ENCODE peak calls at places on chromosomes 11 and 22, in five cellular contexts. Z is IMR-90, E is mesendoderm, N is H9, X is trophoblast cell. J is an unnamed sample. For H3K4me1, the result is how much of the 10 kb centered on the place peaks cover.

GRCh38 chr11:121372671-121373429 is 79.3 kb upstream of the SORL1 start:
- DNase-seq in Z (no peak), E (peak), N (peak), X (no peak), J (no peak)

GRCh38 chr11:3984896-3985295 is 109.7 kb upstream of the RRM1 start:
- DNase-seq in Z (peak), E (peak), N (peak), X (no peak), J (peak)

GRCh38 chr11:16070573-16070972 is 285.8 kb downstream of the SOX6 start:
- DNase-seq in Z (no peak), E (peak), N (no peak), X (no peak), J (no peak)

GRCh38 chr22:35498026-35498425 is 42.6 kb upstream of the RASD2 start:
- DNase-seq in Z (peak), E (peak), N (no peak), X (peak), J (no peak)

GRCh38 chr11:36724742-36725387 is 126.8 kb upstream of the RAG2 start:
- DNase-seq in Z (no peak), E (no peak), N (no peak), X (no peak), J (no peak)

GRCh38 chr11:29263971-29264682 is 752.7 kb downstream of the KCNA4 start:
- DNase-seq in Z (peak), E (no peak), N (no peak), X (peak), J (no peak)

GRCh38 chr11:16133867-16134266 is 222.5 kb downstream of the SOX6 start:
- DNase-seq in Z (no peak), E (no peak), N (no peak), X (no peak), J (no peak)

GRCh38 chr11:119101367-119101758 is 290 bp downstream of the DPAGT1 start:
- DNase-seq in Z (no peak), E (no peak), N (peak), X (no peak), J (no peak)

GRCh38 chr22:17384612-17385345 is 15.5 kb downstream of the CECR2 start:
- DNase-seq in Z (no peak), E (no peak), N (no peak), X (no peak), J (no peak)

GRCh38 chr22:39434721-39435120 is 22.1 kb upstream of the MGAT3 start:
- DNase-seq in Z (no peak), E (no peak), N (no peak), X (no peak), J (no peak)

GRCh38 chr22:27873476-27873875 is 45.6 kb downstream of the PITPNB start:
- DNase-seq in Z (no peak), E (no peak), N (no peak), X (no peak), J (no peak)

GRCh38 chr11:115122274-115122673 is 381.9 kb downstream of the CADM1 start:
- DNase-seq in Z (no peak), E (no peak), N (no peak), X (no peak), J (no peak)

GRCh38 chr11:796565-797299 is 1.3 kb downstream of the SLC25A22 start:
- DNase-seq in Z (no peak), E (no peak), N (no peak), X (peak), J (no peak)

GRCh38 chr11:2928605-2929510 is at the start of gene PHLDA2:
- DNase-seq in Z (peak), E (peak), N (peak), X (peak), J (no peak)

GRCh38 chr11:33195391-33196190 is 34.3 kb upstream of the CSTF3 start:
- DNase-seq in Z (peak), E (no peak), N (no peak), X (peak), J (no peak)

GRCh38 chr22:26460202-26460601 is 23.4 kb downstream of the HPS4 start:
- DNase-seq in Z (no peak), E (no peak), N (no peak), X (no peak), J (no peak)

GRCh38 chr11:70547386-70547785 is 149.1 kb downstream of the CTTN start:
- DNase-seq in Z (no peak), E (no peak), N (no peak), X (no peak), J (no peak)

GRCh38 chr11:32891657-32892354 is 805 bp upstream of the QSER1 start:
- DNase-seq in Z (no peak), E (peak), N (no peak), X (no peak), J (no peak)

DNA sequence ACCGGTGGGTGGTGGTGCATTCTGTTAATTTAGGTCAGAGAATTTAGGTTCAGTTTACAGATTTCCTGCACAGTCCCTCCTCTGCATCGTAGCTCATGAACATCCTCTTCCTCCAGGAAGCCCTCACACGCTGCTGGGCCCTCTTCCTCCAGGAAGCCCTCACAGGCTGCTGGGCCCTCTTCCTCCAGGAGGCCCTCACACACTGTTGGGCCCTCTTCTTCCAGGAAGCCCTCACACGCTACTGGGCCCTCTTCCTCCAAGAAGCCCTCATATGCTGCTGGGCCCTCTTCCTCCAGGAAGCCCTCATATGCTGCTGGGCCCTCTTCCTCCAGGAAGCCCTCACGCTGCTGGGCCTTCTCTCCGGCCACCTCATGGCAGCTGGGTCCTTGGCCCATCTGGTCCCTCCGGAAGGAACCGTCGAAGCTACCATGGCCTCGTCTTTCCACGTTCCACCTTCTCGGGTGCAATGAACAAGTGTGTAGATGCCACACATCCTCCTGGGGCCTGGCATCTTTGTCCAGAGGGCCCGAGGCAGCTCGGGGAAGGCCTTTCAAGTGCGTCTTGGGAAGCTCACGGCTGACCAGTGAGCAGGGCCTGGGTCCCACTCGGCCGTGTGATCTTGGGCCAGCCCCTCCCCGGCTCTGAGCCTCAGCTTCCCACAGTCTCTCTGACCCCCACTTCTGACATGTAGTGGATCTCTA is 58.9 kb upstream of the PPARA start:
- DNase-seq in Z (no peak), E (no peak), N (no peak), X (no peak), J (no peak)
- H3K4me1 ChIP-seq in Z (under half), E (under half), N (under half), X (under half), J (under half)

GRCh38 chr11:34633640-34633989 is 12.7 kb downstream of the EHF start:
- DNase-seq in Z (no peak), E (no peak), N (no peak), X (no peak), J (no peak)

GRCh38 chr11:34631737-34632104 is 10.8 kb downstream of the EHF start:
- DNase-seq in Z (no peak), E (no peak), N (no peak), X (no peak), J (no peak)

GRCh38 chr11:34631297-34631696 is 10.4 kb downstream of the EHF start:
- DNase-seq in Z (no peak), E (no peak), N (no peak), X (no peak), J (no peak)

GRCh38 chr11:34630544-34630943 is 9.7 kb downstream of the EHF start:
- DNase-seq in Z (no peak), E (no peak), N (no peak), X (no peak), J (no peak)

DNA sequence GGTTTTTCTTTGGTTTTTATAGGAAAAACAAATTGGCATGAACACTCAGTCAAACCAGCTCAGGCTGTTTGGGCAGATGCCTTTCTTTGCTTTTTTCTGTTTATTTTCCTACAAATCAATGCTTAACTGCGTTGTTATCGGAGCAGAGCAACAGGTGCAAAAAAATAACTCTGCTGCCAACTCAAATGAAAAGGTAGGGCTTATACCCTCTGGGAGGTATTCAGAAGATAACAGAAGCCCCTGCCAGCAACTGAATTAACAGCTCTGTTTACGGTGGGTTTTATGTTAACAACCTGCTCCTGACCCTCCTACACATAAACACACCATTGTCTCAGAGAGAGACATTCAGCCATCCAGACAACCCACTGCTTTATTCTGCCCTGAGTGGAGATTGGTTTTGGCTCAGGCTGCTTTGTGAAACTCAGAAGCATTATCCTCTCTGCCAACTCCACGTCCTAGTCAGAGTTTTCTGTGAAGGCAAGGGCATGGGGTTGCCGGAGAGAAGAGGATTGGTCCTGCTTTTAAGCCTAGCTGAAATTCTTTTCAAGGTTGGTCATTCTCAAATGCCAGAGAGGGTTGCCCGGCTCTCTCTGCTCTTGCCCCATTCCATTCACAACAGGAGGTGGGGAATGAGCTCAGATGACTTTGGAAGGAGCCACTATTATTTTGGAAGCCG is 11.3 kb downstream of the EHF start:
- DNase-seq in Z (no peak), E (peak), N (no peak), X (no peak), J (peak)
- H3K27ac ChIP-seq in Z (no peak), E (no peak), N (no peak), X (no peak), J (no peak)

DNA sequence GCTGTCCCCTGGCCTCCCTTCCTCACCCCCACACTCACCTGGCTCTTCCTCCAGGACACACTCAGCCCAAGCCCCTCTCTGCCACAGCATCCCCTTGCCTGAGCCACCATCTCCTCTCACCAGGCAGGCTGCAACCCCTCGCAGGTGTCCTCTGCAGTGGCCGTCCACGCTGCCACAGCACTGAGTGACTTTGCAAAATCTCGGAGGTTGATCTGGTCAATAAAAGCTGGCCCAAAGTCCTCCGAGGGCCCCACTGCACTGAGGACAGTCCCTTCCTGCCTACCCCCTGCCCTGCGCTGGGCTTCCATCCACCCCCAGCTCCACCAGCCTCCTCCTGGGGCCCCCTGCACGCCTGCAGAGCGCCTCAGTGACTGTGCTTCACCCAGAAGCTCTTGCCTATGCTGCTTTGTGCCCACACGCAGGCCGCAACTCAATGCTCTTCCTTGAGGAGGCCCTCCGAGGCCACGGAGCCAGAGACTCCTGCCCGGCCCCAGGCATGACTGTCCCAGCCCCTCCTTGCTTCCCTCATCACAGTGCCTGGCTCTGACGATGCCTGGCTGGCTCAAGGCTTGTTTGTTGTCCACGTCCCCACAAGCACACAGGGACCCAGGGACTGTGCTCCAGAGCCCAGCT is 30.8 kb upstream of the SLC22A12 start:
- DNase-seq in Z (no peak), E (peak), N (peak), X (no peak), J (no peak)
- H2BK5ac ChIP-seq in Z (no peak), E (no peak), N (no peak), X (no peak), J (peak)

GRCh38 chr11:13149991-13150390 is 127.6 kb upstream of the BMAL1 start:
- DNase-seq in Z (no peak), E (no peak), N (no peak), X (no peak), J (no peak)

GRCh38 chr11:13150487-13150886 is 127.1 kb upstream of the BMAL1 start:
- DNase-seq in Z (no peak), E (no peak), N (no peak), X (no peak), J (no peak)

GRCh38 chr11:13152264-13152663 is 125.3 kb upstream of the BMAL1 start:
- DNase-seq in Z (no peak), E (no peak), N (no peak), X (no peak), J (no peak)

DNA sequence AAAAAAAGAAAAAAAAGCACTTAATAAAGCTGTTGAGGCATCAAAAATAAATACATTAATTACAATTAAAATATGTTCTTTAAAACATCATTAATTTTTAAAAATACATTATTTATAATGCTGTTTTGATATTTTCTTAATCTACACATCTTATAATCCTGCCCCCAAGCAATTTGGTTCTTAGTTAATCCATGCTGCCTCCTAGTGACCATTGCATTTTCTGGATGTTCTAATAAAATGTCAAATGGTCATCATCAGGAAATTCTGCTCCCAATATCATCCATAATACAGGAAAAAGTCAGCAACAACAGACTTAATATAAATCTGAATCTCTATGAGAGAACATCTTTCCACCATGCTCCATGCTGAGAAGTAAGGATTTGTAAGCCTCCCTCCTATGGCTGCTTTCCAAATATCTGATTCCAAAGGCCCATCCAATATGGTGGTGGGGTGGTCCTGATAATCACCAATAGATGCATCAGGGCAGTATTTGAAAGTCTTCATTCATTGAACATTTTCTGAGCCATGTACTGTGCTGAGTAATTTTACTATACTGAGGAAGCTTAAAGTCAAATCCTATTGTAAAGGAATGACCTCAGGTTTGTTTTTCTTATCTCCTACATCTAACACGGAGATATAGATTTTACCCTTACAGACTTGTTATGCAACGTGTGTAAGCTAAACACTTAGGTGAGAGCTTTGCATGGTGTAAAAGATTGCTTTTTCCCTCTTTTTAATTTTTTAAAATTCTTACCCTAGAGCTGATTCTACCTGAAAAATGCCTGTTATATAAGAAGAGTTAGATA is 124.7 kb upstream of the BMAL1 start:
- DNase-seq in Z (peak), E (peak), N (no peak), X (peak), J (no peak)
- H3K4me1 ChIP-seq in Z (under half), E (under half), N (under half), X (under half), J (under half)

DNA sequence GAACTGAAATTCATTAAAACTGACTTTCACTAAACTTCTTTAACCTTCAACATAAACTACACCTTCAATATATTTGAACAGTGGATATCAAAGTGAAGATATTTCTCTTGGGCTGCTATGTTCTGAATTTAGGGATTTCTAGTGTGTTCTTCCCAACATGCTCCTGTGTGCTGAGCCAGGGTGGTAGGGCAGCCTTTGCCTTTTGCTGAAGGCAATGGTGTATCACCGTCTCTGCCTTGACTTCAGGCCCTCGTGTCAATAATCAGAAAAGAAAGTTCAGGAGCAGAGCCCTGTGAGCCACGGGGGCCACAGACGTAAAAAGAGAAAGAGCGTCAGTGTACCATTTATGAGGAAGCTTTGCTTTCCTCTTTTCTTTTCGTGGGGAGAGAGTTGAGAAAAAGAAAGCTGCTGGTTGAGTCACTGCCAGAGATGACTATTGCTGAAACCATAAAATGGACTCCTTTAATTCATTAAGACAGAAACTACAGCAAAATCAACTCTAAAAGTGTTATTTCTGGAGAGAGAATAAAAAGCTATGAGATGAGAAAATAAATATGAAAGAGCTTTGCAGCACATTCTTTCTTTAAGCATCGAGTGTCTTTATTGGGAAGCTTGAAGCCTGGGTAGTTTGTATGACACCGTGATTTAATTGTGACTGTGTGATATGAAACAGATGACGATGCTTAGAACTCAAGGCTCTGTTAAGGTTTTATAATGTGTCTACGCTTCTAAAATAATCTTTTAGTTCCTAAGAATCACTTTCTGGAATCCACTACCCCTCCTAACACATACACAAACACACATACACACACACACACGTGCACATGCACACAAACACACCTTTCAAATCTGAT is 271.8 kb upstream of the MTNR1B start:
- DNase-seq in Z (peak), E (no peak), N (no peak), X (no peak), J (no peak)
- H3K27ac ChIP-seq in Z (no peak), E (no peak), N (no peak), X (no peak), J (no peak)

DNA sequence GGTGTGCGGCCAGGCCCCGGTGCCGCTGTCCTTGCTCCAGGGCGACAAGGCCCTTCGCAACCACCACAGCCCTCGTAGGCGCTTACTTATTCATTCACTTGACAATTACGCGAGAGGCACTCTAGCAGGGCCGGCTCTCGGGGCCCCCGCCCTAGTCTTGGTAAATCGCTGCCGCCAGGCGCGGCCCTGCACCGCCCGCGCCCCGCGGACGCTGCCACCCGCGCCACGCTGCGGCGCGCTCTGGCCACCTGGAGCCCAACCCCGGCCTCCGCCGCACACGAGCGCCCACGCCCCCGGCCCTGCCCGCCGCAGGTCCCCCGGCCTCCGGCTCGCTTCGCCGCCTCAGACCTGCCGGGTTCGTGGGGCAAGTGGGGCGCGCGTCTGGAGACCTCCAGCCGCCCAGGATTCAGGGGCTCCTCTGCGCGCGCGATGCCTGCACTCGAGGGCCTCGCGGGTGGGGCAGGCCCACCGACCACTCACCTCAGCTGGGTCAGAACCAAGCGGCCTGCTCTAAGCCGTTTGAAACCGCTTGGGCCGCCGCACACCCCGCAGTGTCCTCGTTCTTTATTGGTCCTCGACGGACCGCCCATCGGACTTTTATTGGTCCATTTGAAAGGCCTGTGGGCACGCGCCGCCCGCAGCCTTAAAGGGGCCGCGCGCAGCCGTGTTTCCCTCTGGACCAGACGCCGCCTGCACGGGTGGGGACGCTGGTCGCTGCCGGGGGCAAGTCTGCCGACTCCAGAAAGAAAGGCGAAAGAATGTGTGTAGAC is at the start of gene CKAP5:
- DNase-seq in Z (peak), E (peak), N (peak), X (peak), J (peak)
- H2BK5ac ChIP-seq in Z (peak), E (peak), N (no peak), X (peak), J (peak)

GRCh38 chr22:20145832-20146223 is 5.0 kb downstream of the CCDC188 start:
- DNase-seq in Z (no peak), E (no peak), N (no peak), X (no peak), J (no peak)
- H3K4me1 ChIP-seq in Z (under half), E (under half), N (under half), X (under half), J (under half)

DNA sequence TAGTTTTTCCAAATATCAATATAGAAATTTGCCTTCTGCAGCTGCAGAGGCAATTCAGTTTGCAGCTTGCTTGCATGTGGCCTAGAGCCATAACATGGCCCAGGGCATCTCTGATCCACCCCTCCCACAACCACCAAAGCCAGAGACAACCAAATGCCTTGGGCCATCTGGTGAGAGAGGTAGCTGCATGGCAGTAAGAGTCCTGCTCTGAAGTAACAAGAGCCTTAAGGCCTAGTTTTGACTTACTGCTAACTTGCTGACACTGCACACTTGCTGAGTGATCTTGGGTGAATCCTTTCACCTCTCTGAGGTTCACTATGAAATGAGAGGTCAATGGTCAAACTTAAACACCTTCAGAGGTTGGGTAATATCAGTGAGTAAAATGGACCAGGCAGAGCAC is 4.9 kb upstream of the SPECC1L start:
- DNase-seq in Z (peak), E (no peak), N (no peak), X (no peak), J (no peak)
- H3K27ac ChIP-seq in Z (no peak), E (no peak), N (no peak), X (no peak), J (no peak)

GRCh38 chr22:49640366-49641095 is 187.1 kb downstream of the BRD1 start:
- DNase-seq in Z (no peak), E (no peak), N (no peak), X (no peak), J (no peak)
- H2BK5ac ChIP-seq in Z (no peak), E (no peak), N (no peak), X (no peak), J (peak)